ENCODE peak calls at places on chromosome 15, in five cellular contexts. One of them, this sample, is unnamed.

GRCh38 chr15:95994418-95994817 is 336.1 kb upstream of the NR2F2 start:
- DNase-seq in CD4-positive, alpha-beta T cell: no peak
- DNase-seq in AG09309: no peak
- DNase-seq in cardiac muscle cell: peak
- DNase-seq in stimulated activated CD8-positive, alpha-beta memory T cell treated with anti-CD3 and anti-CD28 coated beads, Interleukin-2, amount 100 ng/mL, for 48 hours: no peak
- DNase-seq in this sample: no peak

GRCh38 chr15:58331562-58331902 is 100.3 kb upstream of the LIPC start:
- DNase-seq in CD4-positive, alpha-beta T cell: no peak
- DNase-seq in AG09309: peak
- DNase-seq in cardiac muscle cell: no peak
- DNase-seq in stimulated activated CD8-positive, alpha-beta memory T cell treated with anti-CD3 and anti-CD28 coated beads, Interleukin-2, amount 100 ng/mL, for 48 hours: no peak
- DNase-seq in this sample: no peak

GRCh38 chr15:94615688-94616087 is 384.3 kb downstream of the MCTP2 start:
- DNase-seq in CD4-positive, alpha-beta T cell: no peak
- DNase-seq in AG09309: no peak
- DNase-seq in cardiac muscle cell: no peak
- DNase-seq in stimulated activated CD8-positive, alpha-beta memory T cell treated with anti-CD3 and anti-CD28 coated beads, Interleukin-2, amount 100 ng/mL, for 48 hours: no peak
- DNase-seq in this sample: no peak

GRCh38 chr15:65192016-65192415 is 6.9 kb upstream of the CLPX start:
- DNase-seq in CD4-positive, alpha-beta T cell: no peak
- DNase-seq in AG09309: no peak
- DNase-seq in cardiac muscle cell: peak
- DNase-seq in stimulated activated CD8-positive, alpha-beta memory T cell treated with anti-CD3 and anti-CD28 coated beads, Interleukin-2, amount 100 ng/mL, for 48 hours: no peak
- DNase-seq in this sample: no peak

GRCh38 chr15:29268706-29269484 is 727 bp downstream of the NSMCE3 start:
- DNase-seq in CD4-positive, alpha-beta T cell: peak
- DNase-seq in AG09309: no peak
- DNase-seq in cardiac muscle cell: peak
- DNase-seq in stimulated activated CD8-positive, alpha-beta memory T cell treated with anti-CD3 and anti-CD28 coated beads, Interleukin-2, amount 100 ng/mL, for 48 hours: peak
- DNase-seq in this sample: no peak

GRCh38 chr15:28931828-28932227 is 46.1 kb downstream of the APBA2 start:
- DNase-seq in CD4-positive, alpha-beta T cell: no peak
- DNase-seq in AG09309: no peak
- DNase-seq in cardiac muscle cell: no peak
- DNase-seq in stimulated activated CD8-positive, alpha-beta memory T cell treated with anti-CD3 and anti-CD28 coated beads, Interleukin-2, amount 100 ng/mL, for 48 hours: no peak
- DNase-seq in this sample: no peak

GRCh38 chr15:68560501-68561113 is 18.2 kb upstream of the CORO2B start:
- DNase-seq in CD4-positive, alpha-beta T cell: no peak
- DNase-seq in AG09309: no peak
- DNase-seq in cardiac muscle cell: no peak
- DNase-seq in stimulated activated CD8-positive, alpha-beta memory T cell treated with anti-CD3 and anti-CD28 coated beads, Interleukin-2, amount 100 ng/mL, for 48 hours: no peak
- DNase-seq in this sample: no peak

GRCh38 chr15:59303641-59304433 is 68.8 kb downstream of the MYO1E start:
- DNase-seq in CD4-positive, alpha-beta T cell: no peak
- DNase-seq in AG09309: no peak
- DNase-seq in cardiac muscle cell: peak
- DNase-seq in stimulated activated CD8-positive, alpha-beta memory T cell treated with anti-CD3 and anti-CD28 coated beads, Interleukin-2, amount 100 ng/mL, for 48 hours: no peak
- DNase-seq in this sample: no peak

GRCh38 chr15:38563723-38564519 is 693 bp downstream of the RASGRP1 start:
- DNase-seq in CD4-positive, alpha-beta T cell: peak
- DNase-seq in AG09309: no peak
- DNase-seq in cardiac muscle cell: peak
- DNase-seq in stimulated activated CD8-positive, alpha-beta memory T cell treated with anti-CD3 and anti-CD28 coated beads, Interleukin-2, amount 100 ng/mL, for 48 hours: peak
- DNase-seq in this sample: peak

GRCh38 chr15:55796321-55796965 is 53.5 kb upstream of the PRTG start:
- DNase-seq in CD4-positive, alpha-beta T cell: no peak
- DNase-seq in AG09309: no peak
- DNase-seq in cardiac muscle cell: peak
- DNase-seq in stimulated activated CD8-positive, alpha-beta memory T cell treated with anti-CD3 and anti-CD28 coated beads, Interleukin-2, amount 100 ng/mL, for 48 hours: no peak
- DNase-seq in this sample: no peak

GRCh38 chr15:92747047-92747446 is 91.5 kb upstream of the FAM174B start:
- DNase-seq in CD4-positive, alpha-beta T cell: no peak
- DNase-seq in AG09309: no peak
- DNase-seq in cardiac muscle cell: no peak
- DNase-seq in stimulated activated CD8-positive, alpha-beta memory T cell treated with anti-CD3 and anti-CD28 coated beads, Interleukin-2, amount 100 ng/mL, for 48 hours: no peak
- DNase-seq in this sample: no peak

GRCh38 chr15:100997442-100997841 is 78.3 kb downstream of the LRRK1 start:
- DNase-seq in CD4-positive, alpha-beta T cell: no peak
- DNase-seq in AG09309: peak
- DNase-seq in cardiac muscle cell: no peak
- DNase-seq in stimulated activated CD8-positive, alpha-beta memory T cell treated with anti-CD3 and anti-CD28 coated beads, Interleukin-2, amount 100 ng/mL, for 48 hours: no peak
- DNase-seq in this sample: no peak

GRCh38 chr15:60070838-60071493 is 66.9 kb downstream of the FOXB1 start:
- DNase-seq in CD4-positive, alpha-beta T cell: no peak
- DNase-seq in AG09309: no peak
- DNase-seq in cardiac muscle cell: peak
- DNase-seq in stimulated activated CD8-positive, alpha-beta memory T cell treated with anti-CD3 and anti-CD28 coated beads, Interleukin-2, amount 100 ng/mL, for 48 hours: no peak
- DNase-seq in this sample: no peak

GRCh38 chr15:48176097-48176496 is 2.0 kb downstream of the MYEF2 start:
- DNase-seq in CD4-positive, alpha-beta T cell: no peak
- DNase-seq in AG09309: no peak
- DNase-seq in cardiac muscle cell: no peak
- DNase-seq in stimulated activated CD8-positive, alpha-beta memory T cell treated with anti-CD3 and anti-CD28 coated beads, Interleukin-2, amount 100 ng/mL, for 48 hours: no peak
- DNase-seq in this sample: no peak

GRCh38 chr15:101530224-101530958 is 40.9 kb upstream of the PCSK6 start:
- DNase-seq in CD4-positive, alpha-beta T cell: no peak
- DNase-seq in AG09309: no peak
- DNase-seq in cardiac muscle cell: no peak
- DNase-seq in stimulated activated CD8-positive, alpha-beta memory T cell treated with anti-CD3 and anti-CD28 coated beads, Interleukin-2, amount 100 ng/mL, for 48 hours: no peak
- DNase-seq in this sample: no peak

GRCh38 chr15:39200586-39200985 is 380.3 kb upstream of the THBS1 start:
- DNase-seq in CD4-positive, alpha-beta T cell: no peak
- DNase-seq in AG09309: no peak
- DNase-seq in cardiac muscle cell: no peak
- DNase-seq in stimulated activated CD8-positive, alpha-beta memory T cell treated with anti-CD3 and anti-CD28 coated beads, Interleukin-2, amount 100 ng/mL, for 48 hours: no peak
- DNase-seq in this sample: no peak

GRCh38 chr15:87623832-87624231 is 632.7 kb downstream of the NTRK3 start:
- DNase-seq in CD4-positive, alpha-beta T cell: no peak
- DNase-seq in AG09309: no peak
- DNase-seq in cardiac muscle cell: no peak
- DNase-seq in stimulated activated CD8-positive, alpha-beta memory T cell treated with anti-CD3 and anti-CD28 coated beads, Interleukin-2, amount 100 ng/mL, for 48 hours: no peak
- DNase-seq in this sample: no peak

GRCh38 chr15:48800811-48801460 is 9.9 kb downstream of the CEP152 start:
- DNase-seq in CD4-positive, alpha-beta T cell: no peak
- DNase-seq in AG09309: no peak
- DNase-seq in cardiac muscle cell: peak
- DNase-seq in stimulated activated CD8-positive, alpha-beta memory T cell treated with anti-CD3 and anti-CD28 coated beads, Interleukin-2, amount 100 ng/mL, for 48 hours: no peak
- DNase-seq in this sample: no peak

GRCh38 chr15:98150084-98150483 is 189.6 kb downstream of the ARRDC4 start:
- DNase-seq in CD4-positive, alpha-beta T cell: no peak
- DNase-seq in AG09309: no peak
- DNase-seq in cardiac muscle cell: no peak
- DNase-seq in stimulated activated CD8-positive, alpha-beta memory T cell treated with anti-CD3 and anti-CD28 coated beads, Interleukin-2, amount 100 ng/mL, for 48 hours: no peak
- DNase-seq in this sample: no peak

GRCh38 chr15:68310178-68310810 is 32.7 kb downstream of the FEM1B start:
- DNase-seq in CD4-positive, alpha-beta T cell: no peak
- DNase-seq in AG09309: no peak
- DNase-seq in cardiac muscle cell: no peak
- DNase-seq in stimulated activated CD8-positive, alpha-beta memory T cell treated with anti-CD3 and anti-CD28 coated beads, Interleukin-2, amount 100 ng/mL, for 48 hours: no peak
- DNase-seq in this sample: no peak

GRCh38 chr15:80906159-80906775 is 83.4 kb downstream of the MESD start:
- DNase-seq in CD4-positive, alpha-beta T cell: no peak
- DNase-seq in AG09309: no peak
- DNase-seq in cardiac muscle cell: no peak
- DNase-seq in stimulated activated CD8-positive, alpha-beta memory T cell treated with anti-CD3 and anti-CD28 coated beads, Interleukin-2, amount 100 ng/mL, for 48 hours: no peak
- DNase-seq in this sample: no peak

GRCh38 chr15:48358681-48359152 is 27.5 kb downstream of the DUT start:
- DNase-seq in CD4-positive, alpha-beta T cell: no peak
- DNase-seq in AG09309: no peak
- DNase-seq in cardiac muscle cell: peak
- DNase-seq in stimulated activated CD8-positive, alpha-beta memory T cell treated with anti-CD3 and anti-CD28 coated beads, Interleukin-2, amount 100 ng/mL, for 48 hours: no peak
- DNase-seq in this sample: no peak

GRCh38 chr15:84982301-84982920 is 755 bp downstream of the PDE8A start:
- DNase-seq in CD4-positive, alpha-beta T cell: peak
- DNase-seq in AG09309: no peak
- DNase-seq in cardiac muscle cell: peak
- DNase-seq in stimulated activated CD8-positive, alpha-beta memory T cell treated with anti-CD3 and anti-CD28 coated beads, Interleukin-2, amount 100 ng/mL, for 48 hours: peak
- DNase-seq in this sample: no peak

GRCh38 chr15:50484781-50485180 is 60.6 kb downstream of the USP8 start:
- DNase-seq in CD4-positive, alpha-beta T cell: no peak
- DNase-seq in AG09309: no peak
- DNase-seq in cardiac muscle cell: no peak
- DNase-seq in stimulated activated CD8-positive, alpha-beta memory T cell treated with anti-CD3 and anti-CD28 coated beads, Interleukin-2, amount 100 ng/mL, for 48 hours: no peak
- DNase-seq in this sample: no peak

This sample was measured in caudate nucleus.